ENCODE peak calls at places on chromosomes 2 and 18, in five cellular contexts. One of them, this sample, is unnamed.

GRCh38 chr18:49658871-49659378 is 97.1 kb downstream of the LIPG start:
- DNase-seq in H54: no peak
- DNase-seq in LHCN-M2: no peak
- DNase-seq in WTC11: no peak
- DNase-seq in Kasumi-1: no peak
- DNase-seq in this sample: no peak

GRCh38 chr18:53909668-53910067 is 314.8 kb downstream of the MBD2 start:
- DNase-seq in H54: peak; percentile 2
- DNase-seq in LHCN-M2: peak; percentile 34
- DNase-seq in WTC11: peak; percentile 36
- DNase-seq in Kasumi-1: peak; percentile 19
- DNase-seq in this sample: peak; percentile 19

GRCh38 chr2:15042824-15043223 is 410.3 kb downstream of the LRATD1 start:
- DNase-seq in H54: no peak
- DNase-seq in LHCN-M2: no peak
- DNase-seq in WTC11: no peak
- DNase-seq in Kasumi-1: no peak
- DNase-seq in this sample: no peak

GRCh38 chr18:48781041-48781989 is 169.4 kb downstream of the SMAD7 start:
- DNase-seq in H54: no peak
- DNase-seq in LHCN-M2: no peak
- DNase-seq in WTC11: peak; percentile 23
- DNase-seq in Kasumi-1: no peak
- DNase-seq in this sample: no peak

GRCh38 chr2:226378733-226379132 is 420.9 kb downstream of the IRS1 start:
- DNase-seq in H54: no peak
- DNase-seq in LHCN-M2: peak; percentile 26
- DNase-seq in WTC11: no peak
- DNase-seq in Kasumi-1: no peak
- DNase-seq in this sample: no peak

GRCh38 chr2:96552284-96553175 is 16.0 kb downstream of the ARID5A start:
- DNase-seq in H54: no peak
- DNase-seq in LHCN-M2: no peak
- DNase-seq in WTC11: no peak
- DNase-seq in Kasumi-1: no peak
- DNase-seq in this sample: no peak

GRCh38 chr2:49306925-49307324 is 152.6 kb upstream of the FSHR start:
- DNase-seq in H54: no peak
- DNase-seq in LHCN-M2: no peak
- DNase-seq in WTC11: no peak
- DNase-seq in Kasumi-1: no peak
- DNase-seq in this sample: peak; percentile 51

GRCh38 chr18:57312346-57313144 is 39.8 kb upstream of the ST8SIA3 start:
- DNase-seq in H54: no peak
- DNase-seq in LHCN-M2: no peak
- DNase-seq in WTC11: no peak
- DNase-seq in Kasumi-1: no peak
- DNase-seq in this sample: no peak

This sample was measured in COLO829.